ENCODE peak calls at places on chromosome 7, in nine cellular contexts. One of them, this sample, is unnamed.

GRCh38 chr7:95628831-95629439 is 32.6 kb upstream of the PDK4 start:
- DNase-seq in fibroblast of pulmonary artery: peak
- DNase-seq in uterus: no peak
- DNase-seq in cardiac fibroblast: peak
- DNase-seq in kidney: no peak
- DNase-seq in H7: no peak
- DNase-seq in astrocyte of the spinal cord: peak
- DNase-seq in MM.1S: no peak
- DNase-seq in transverse colon: no peak
- DNase-seq in this sample: peak

GRCh38 chr7:22969010-22969431 is 44.9 kb downstream of the HYCC1 start:
- DNase-seq in fibroblast of pulmonary artery: no peak
- DNase-seq in kidney: peak
- DNase-seq in H7: no peak
- DNase-seq in cardiac fibroblast: no peak
- DNase-seq in MM.1S: no peak
- DNase-seq in astrocyte of the spinal cord: no peak
- DNase-seq in transverse colon: no peak
- DNase-seq in uterus: no peak
- DNase-seq in this sample: no peak

GRCh38 chr7:150379590-150380379 is 655 bp downstream of the ZNF775 start:
- DNase-seq in astrocyte of the spinal cord: no peak
- DNase-seq in kidney: no peak
- DNase-seq in cardiac fibroblast: no peak
- DNase-seq in fibroblast of pulmonary artery: no peak
- DNase-seq in H7: peak
- DNase-seq in uterus: no peak
- DNase-seq in transverse colon: no peak
- DNase-seq in MM.1S: peak
- DNase-seq in this sample: no peak

GRCh38 chr7:138089080-138089901 is 13.0 kb downstream of the AKR1D1 start:
- DNase-seq in astrocyte of the spinal cord: peak
- DNase-seq in transverse colon: no peak
- DNase-seq in MM.1S: no peak
- DNase-seq in cardiac fibroblast: peak
- DNase-seq in uterus: no peak
- DNase-seq in H7: no peak
- DNase-seq in fibroblast of pulmonary artery: peak
- DNase-seq in kidney: no peak
- DNase-seq in this sample: no peak

GRCh38 chr7:28510022-28510367 is 97.7 kb downstream of the CREB5 start:
- DNase-seq in kidney: no peak
- DNase-seq in MM.1S: no peak
- DNase-seq in fibroblast of pulmonary artery: no peak
- DNase-seq in cardiac fibroblast: no peak
- DNase-seq in astrocyte of the spinal cord: no peak
- DNase-seq in uterus: no peak
- DNase-seq in transverse colon: no peak
- DNase-seq in H7: no peak
- DNase-seq in this sample: no peak

GRCh38 chr7:142771353-142771723 is 568 bp downstream of the PRSS2 start:
- DNase-seq in H7: no peak
- DNase-seq in kidney: no peak
- DNase-seq in astrocyte of the spinal cord: no peak
- DNase-seq in transverse colon: no peak
- DNase-seq in MM.1S: no peak
- DNase-seq in cardiac fibroblast: no peak
- DNase-seq in uterus: no peak
- DNase-seq in fibroblast of pulmonary artery: no peak
- DNase-seq in this sample: no peak

GRCh38 chr7:149248777-149249176 is 9.3 kb downstream of the ZNF212 start:
- DNase-seq in uterus: no peak
- DNase-seq in cardiac fibroblast: no peak
- DNase-seq in transverse colon: no peak
- DNase-seq in astrocyte of the spinal cord: no peak
- DNase-seq in kidney: no peak
- DNase-seq in fibroblast of pulmonary artery: no peak
- DNase-seq in H7: no peak
- DNase-seq in MM.1S: no peak
- DNase-seq in this sample: no peak

GRCh38 chr7:38451840-38452239 is 178.4 kb upstream of the TARP start:
- DNase-seq in H7: peak
- DNase-seq in MM.1S: peak
- DNase-seq in cardiac fibroblast: peak
- DNase-seq in astrocyte of the spinal cord: peak
- DNase-seq in transverse colon: no peak
- DNase-seq in fibroblast of pulmonary artery: peak
- DNase-seq in uterus: no peak
- DNase-seq in kidney: no peak
- DNase-seq in this sample: peak

GRCh38 chr7:140722254-140722653 is 25.7 kb downstream of the NDUFB2 start:
- DNase-seq in cardiac fibroblast: no peak
- DNase-seq in H7: no peak
- DNase-seq in uterus: no peak
- DNase-seq in astrocyte of the spinal cord: no peak
- DNase-seq in kidney: no peak
- DNase-seq in MM.1S: no peak
- DNase-seq in transverse colon: no peak
- DNase-seq in fibroblast of pulmonary artery: no peak
- DNase-seq in this sample: peak

GRCh38 chr7:90432752-90433151 is 29.5 kb downstream of the CLDN12 start:
- DNase-seq in cardiac fibroblast: no peak
- DNase-seq in transverse colon: no peak
- DNase-seq in H7: no peak
- DNase-seq in kidney: no peak
- DNase-seq in fibroblast of pulmonary artery: no peak
- DNase-seq in astrocyte of the spinal cord: no peak
- DNase-seq in uterus: no peak
- DNase-seq in MM.1S: no peak
- DNase-seq in this sample: no peak

GRCh38 chr7:22627136-22627535 is 99.9 kb upstream of the IL6 start:
- DNase-seq in transverse colon: no peak
- DNase-seq in fibroblast of pulmonary artery: peak
- DNase-seq in cardiac fibroblast: peak
- DNase-seq in uterus: no peak
- DNase-seq in astrocyte of the spinal cord: peak
- DNase-seq in MM.1S: no peak
- DNase-seq in kidney: no peak
- DNase-seq in H7: no peak
- DNase-seq in this sample: no peak

GRCh38 chr7:92456241-92456640 is 9.0 kb downstream of the GATAD1 start:
- DNase-seq in uterus: no peak
- DNase-seq in astrocyte of the spinal cord: no peak
- DNase-seq in kidney: no peak
- DNase-seq in cardiac fibroblast: no peak
- DNase-seq in transverse colon: no peak
- DNase-seq in MM.1S: no peak
- DNase-seq in H7: no peak
- DNase-seq in fibroblast of pulmonary artery: peak
- DNase-seq in this sample: no peak

GRCh38 chr7:55265836-55266235 is 99.3 kb upstream of the LANCL2 start:
- DNase-seq in kidney: no peak
- DNase-seq in astrocyte of the spinal cord: no peak
- DNase-seq in MM.1S: no peak
- DNase-seq in H7: no peak
- DNase-seq in cardiac fibroblast: no peak
- DNase-seq in uterus: no peak
- DNase-seq in fibroblast of pulmonary artery: no peak
- DNase-seq in transverse colon: no peak
- DNase-seq in this sample: no peak

GRCh38 chr7:145169908-145170307 is 334.1 kb upstream of the TPK1 start:
- DNase-seq in kidney: no peak
- DNase-seq in MM.1S: peak
- DNase-seq in astrocyte of the spinal cord: no peak
- DNase-seq in cardiac fibroblast: peak
- DNase-seq in uterus: no peak
- DNase-seq in fibroblast of pulmonary artery: no peak
- DNase-seq in transverse colon: no peak
- DNase-seq in H7: no peak
- DNase-seq in this sample: no peak

GRCh38 chr7:27997188-27997707 is 183.3 kb downstream of the JAZF1 start:
- DNase-seq in MM.1S: no peak
- DNase-seq in kidney: no peak
- DNase-seq in cardiac fibroblast: no peak
- DNase-seq in uterus: no peak
- DNase-seq in astrocyte of the spinal cord: no peak
- DNase-seq in transverse colon: no peak
- DNase-seq in fibroblast of pulmonary artery: no peak
- DNase-seq in H7: no peak
- DNase-seq in this sample: no peak

GRCh38 chr7:75977741-75978140 is 16.7 kb downstream of the TMEM120A start:
- DNase-seq in cardiac fibroblast: peak
- DNase-seq in H7: no peak
- DNase-seq in astrocyte of the spinal cord: no peak
- DNase-seq in fibroblast of pulmonary artery: peak
- DNase-seq in uterus: peak
- DNase-seq in kidney: peak
- DNase-seq in transverse colon: no peak
- DNase-seq in MM.1S: no peak
- DNase-seq in this sample: no peak

GRCh38 chr7:83704564-83704963 is 55.6 kb upstream of the SEMA3E start:
- DNase-seq in H7: no peak
- DNase-seq in fibroblast of pulmonary artery: no peak
- DNase-seq in MM.1S: no peak
- DNase-seq in cardiac fibroblast: no peak
- DNase-seq in kidney: no peak
- DNase-seq in astrocyte of the spinal cord: no peak
- DNase-seq in transverse colon: no peak
- DNase-seq in uterus: no peak
- DNase-seq in this sample: no peak

GRCh38 chr7:135774284-135774683 is 25.7 kb upstream of the FAM180A start:
- DNase-seq in H7: no peak
- DNase-seq in astrocyte of the spinal cord: peak
- DNase-seq in transverse colon: peak
- DNase-seq in uterus: no peak
- DNase-seq in kidney: no peak
- DNase-seq in cardiac fibroblast: peak
- DNase-seq in MM.1S: no peak
- DNase-seq in fibroblast of pulmonary artery: peak
- DNase-seq in this sample: peak

DNA sequence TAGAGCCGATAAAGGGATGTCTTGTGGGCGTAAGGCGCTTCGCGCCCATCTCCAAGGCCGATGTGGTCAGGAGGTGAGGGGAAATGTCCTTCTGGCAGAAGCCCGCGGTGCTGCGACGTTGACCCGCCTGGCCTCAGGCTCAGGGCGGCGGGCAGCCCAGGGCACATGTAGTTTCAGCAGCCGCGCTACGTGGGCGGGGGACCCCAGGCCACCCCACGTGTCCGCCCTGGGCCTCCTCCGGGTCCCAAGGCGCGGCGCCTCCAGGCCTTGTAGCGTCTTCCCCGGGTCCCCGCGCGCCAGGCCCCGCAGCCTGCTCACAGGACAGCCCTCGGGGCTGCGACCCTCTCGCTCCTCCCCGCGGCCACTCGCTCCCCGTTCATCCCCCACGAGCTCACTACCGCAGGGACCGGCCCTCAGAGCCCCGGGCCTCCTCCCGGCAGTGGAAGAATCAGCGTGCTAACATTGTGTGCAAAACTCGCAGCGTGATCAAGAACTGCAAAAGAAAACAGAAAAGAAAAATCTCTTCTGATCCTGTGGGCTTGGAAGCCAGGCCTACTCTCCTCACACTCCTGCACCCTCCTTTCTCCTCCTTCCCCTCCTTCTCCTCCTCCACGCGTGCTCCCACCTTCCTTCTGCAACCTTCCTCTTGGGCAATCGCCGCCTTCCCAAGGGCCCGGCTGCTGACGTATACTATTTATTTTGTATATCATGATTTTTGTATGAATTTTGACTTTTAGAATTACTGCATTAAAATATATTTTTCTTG is 4.4 kb upstream of the TBX20 start:
- DNase-seq in kidney: peak
- DNase-seq in uterus: no peak
- DNase-seq in fibroblast of pulmonary artery: peak
- DNase-seq in cardiac fibroblast: peak
- DNase-seq in transverse colon: no peak
- DNase-seq in MM.1S: no peak
- DNase-seq in H7: no peak
- DNase-seq in astrocyte of the spinal cord: no peak
- DNase-seq in this sample: no peak
- H3K4me3 ChIP-seq in kidney: no peak
- H3K4me3 ChIP-seq in uterus: no peak
- H3K4me3 ChIP-seq in fibroblast of pulmonary artery: no peak
- H3K4me3 ChIP-seq in cardiac fibroblast: no peak
- H3K4me3 ChIP-seq in transverse colon: no peak
- H3K4me3 ChIP-seq in MM.1S: no peak
- H3K4me3 ChIP-seq in H7: peak
- H3K4me3 ChIP-seq in astrocyte of the spinal cord: no peak
- H3K4me3 ChIP-seq in this sample: no peak

GRCh38 chr7:117830422-117830954 is 42.8 kb downstream of the CTTNBP2 start:
- DNase-seq in astrocyte of the spinal cord: no peak
- DNase-seq in MM.1S: no peak
- DNase-seq in fibroblast of pulmonary artery: no peak
- DNase-seq in uterus: peak
- DNase-seq in cardiac fibroblast: no peak
- DNase-seq in kidney: no peak
- DNase-seq in H7: no peak
- DNase-seq in transverse colon: peak
- DNase-seq in this sample: no peak
- H3K4me3 ChIP-seq in astrocyte of the spinal cord: no peak
- H3K4me3 ChIP-seq in MM.1S: no peak
- H3K4me3 ChIP-seq in fibroblast of pulmonary artery: no peak
- H3K4me3 ChIP-seq in uterus: no peak
- H3K4me3 ChIP-seq in cardiac fibroblast: no peak
- H3K4me3 ChIP-seq in kidney: peak
- H3K4me3 ChIP-seq in H7: no peak
- H3K4me3 ChIP-seq in transverse colon: no peak
- H3K4me3 ChIP-seq in this sample: no peak

DNA sequence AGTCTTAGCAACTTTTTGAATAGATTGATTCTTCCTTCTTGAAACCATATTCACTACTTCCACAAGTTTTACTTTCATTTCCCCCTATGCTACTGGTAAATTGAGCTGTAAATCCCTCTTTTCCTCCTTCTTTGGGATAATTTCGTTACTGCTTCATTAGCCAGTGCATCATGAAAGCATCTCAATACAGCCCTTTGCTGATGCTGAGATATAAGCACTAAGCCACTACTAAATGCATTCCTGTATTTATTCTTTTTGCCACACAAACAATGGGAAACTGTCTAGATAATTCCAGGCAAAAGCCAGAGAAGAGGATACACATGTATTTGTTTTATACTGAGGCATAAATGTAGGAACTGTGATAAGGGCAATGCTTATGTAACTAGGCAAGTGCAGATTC is 313.9 kb downstream of the NXPH1 start:
- DNase-seq in uterus: no peak
- DNase-seq in cardiac fibroblast: no peak
- DNase-seq in MM.1S: no peak
- DNase-seq in transverse colon: no peak
- DNase-seq in fibroblast of pulmonary artery: no peak
- DNase-seq in kidney: no peak
- DNase-seq in H7: no peak
- DNase-seq in astrocyte of the spinal cord: no peak
- DNase-seq in this sample: no peak
- H3K4me3 ChIP-seq in uterus: no peak
- H3K4me3 ChIP-seq in cardiac fibroblast: no peak
- H3K4me3 ChIP-seq in MM.1S: no peak
- H3K4me3 ChIP-seq in transverse colon: no peak
- H3K4me3 ChIP-seq in fibroblast of pulmonary artery: no peak
- H3K4me3 ChIP-seq in kidney: no peak
- H3K4me3 ChIP-seq in H7: no peak
- H3K4me3 ChIP-seq in astrocyte of the spinal cord: no peak
- H3K4me3 ChIP-seq in this sample: no peak

GRCh38 chr7:79451580-79451979 is 1.9 kb downstream of the MAGI2 start:
- DNase-seq in cardiac fibroblast: peak
- DNase-seq in MM.1S: no peak
- DNase-seq in astrocyte of the spinal cord: no peak
- DNase-seq in transverse colon: no peak
- DNase-seq in kidney: no peak
- DNase-seq in fibroblast of pulmonary artery: no peak
- DNase-seq in uterus: no peak
- DNase-seq in H7: no peak
- DNase-seq in this sample: no peak
- H3K4me3 ChIP-seq in cardiac fibroblast: peak
- H3K4me3 ChIP-seq in MM.1S: peak
- H3K4me3 ChIP-seq in astrocyte of the spinal cord: peak
- H3K4me3 ChIP-seq in transverse colon: peak
- H3K4me3 ChIP-seq in kidney: peak
- H3K4me3 ChIP-seq in fibroblast of pulmonary artery: peak
- H3K4me3 ChIP-seq in uterus: peak
- H3K4me3 ChIP-seq in H7: peak
- H3K4me3 ChIP-seq in this sample: peak